ENCODE peak calls at places on chromosomes 16 and 17, in eight cellular contexts. One of them, this sample, is unnamed.

GRCh38 chr16:69476920-69477418 is 52.5 kb downstream of the CYB5B start:
- DNase-seq in ELF-1: no peak
- DNase-seq in activated T-helper 1 cell treated with anti-CD3 and anti-CD28 coated beads, Interleukin-2, amount 50 U/mL, for 16 hours: no peak
- DNase-seq in uterus: no peak
- DNase-seq in fibroblast of mammary gland: peak
- DNase-seq in transverse colon: no peak
- DNase-seq in lower lobe of right lung: no peak
- DNase-seq in epithelial cell of proximal tubule: peak
- DNase-seq in this sample: no peak

GRCh38 chr16:81675662-81676535 is 103.2 kb upstream of the PLCG2 start:
- DNase-seq in ELF-1: no peak
- DNase-seq in activated T-helper 1 cell treated with anti-CD3 and anti-CD28 coated beads, Interleukin-2, amount 50 U/mL, for 16 hours: no peak
- DNase-seq in uterus: no peak
- DNase-seq in fibroblast of mammary gland: no peak
- DNase-seq in transverse colon: no peak
- DNase-seq in lower lobe of right lung: no peak
- DNase-seq in epithelial cell of proximal tubule: no peak
- DNase-seq in this sample: no peak

GRCh38 chr16:2499454-2499853 is 14.3 kb upstream of the ATP6V0C start:
- DNase-seq in ELF-1: no peak
- DNase-seq in activated T-helper 1 cell treated with anti-CD3 and anti-CD28 coated beads, Interleukin-2, amount 50 U/mL, for 16 hours: no peak
- DNase-seq in uterus: no peak
- DNase-seq in fibroblast of mammary gland: no peak
- DNase-seq in transverse colon: no peak
- DNase-seq in lower lobe of right lung: no peak
- DNase-seq in epithelial cell of proximal tubule: no peak
- DNase-seq in this sample: no peak

GRCh38 chr16:75012380-75013081 is 13.7 kb downstream of the ZNRF1 start:
- DNase-seq in ELF-1: no peak
- DNase-seq in activated T-helper 1 cell treated with anti-CD3 and anti-CD28 coated beads, Interleukin-2, amount 50 U/mL, for 16 hours: no peak
- DNase-seq in uterus: no peak
- DNase-seq in fibroblast of mammary gland: peak
- DNase-seq in transverse colon: no peak
- DNase-seq in lower lobe of right lung: no peak
- DNase-seq in epithelial cell of proximal tubule: no peak
- DNase-seq in this sample: no peak

GRCh38 chr17:17710728-17711541 is 29.7 kb downstream of the RAI1 start:
- DNase-seq in ELF-1: peak
- DNase-seq in activated T-helper 1 cell treated with anti-CD3 and anti-CD28 coated beads, Interleukin-2, amount 50 U/mL, for 16 hours: no peak
- DNase-seq in uterus: peak
- DNase-seq in fibroblast of mammary gland: peak
- DNase-seq in transverse colon: peak
- DNase-seq in lower lobe of right lung: peak
- DNase-seq in epithelial cell of proximal tubule: peak
- DNase-seq in this sample: peak

GRCh38 chr17:1379208-1379929 is 20.7 kb downstream of the YWHAE start:
- DNase-seq in ELF-1: no peak
- DNase-seq in activated T-helper 1 cell treated with anti-CD3 and anti-CD28 coated beads, Interleukin-2, amount 50 U/mL, for 16 hours: no peak
- DNase-seq in uterus: no peak
- DNase-seq in fibroblast of mammary gland: no peak
- DNase-seq in transverse colon: no peak
- DNase-seq in lower lobe of right lung: no peak
- DNase-seq in epithelial cell of proximal tubule: no peak
- DNase-seq in this sample: no peak

GRCh38 chr16:7124242-7124641 is 208.4 kb upstream of the RBFOX1 start:
- DNase-seq in ELF-1: no peak
- DNase-seq in activated T-helper 1 cell treated with anti-CD3 and anti-CD28 coated beads, Interleukin-2, amount 50 U/mL, for 16 hours: no peak
- DNase-seq in uterus: no peak
- DNase-seq in fibroblast of mammary gland: no peak
- DNase-seq in transverse colon: no peak
- DNase-seq in lower lobe of right lung: no peak
- DNase-seq in epithelial cell of proximal tubule: no peak
- DNase-seq in this sample: no peak

GRCh38 chr17:82783498-82783897 is 31.6 kb downstream of the TBCD start:
- DNase-seq in ELF-1: no peak
- DNase-seq in activated T-helper 1 cell treated with anti-CD3 and anti-CD28 coated beads, Interleukin-2, amount 50 U/mL, for 16 hours: no peak
- DNase-seq in uterus: no peak
- DNase-seq in fibroblast of mammary gland: no peak
- DNase-seq in transverse colon: no peak
- DNase-seq in lower lobe of right lung: no peak
- DNase-seq in epithelial cell of proximal tubule: no peak
- DNase-seq in this sample: no peak

GRCh38 chr17:8994319-8994718 is 27.0 kb upstream of the NTN1 start:
- DNase-seq in ELF-1: peak
- DNase-seq in activated T-helper 1 cell treated with anti-CD3 and anti-CD28 coated beads, Interleukin-2, amount 50 U/mL, for 16 hours: peak
- DNase-seq in uterus: peak
- DNase-seq in fibroblast of mammary gland: peak
- DNase-seq in transverse colon: peak
- DNase-seq in lower lobe of right lung: peak
- DNase-seq in epithelial cell of proximal tubule: no peak
- DNase-seq in this sample: no peak

GRCh38 chr17:2064980-2065785 is 10.3 kb downstream of the HIC1 start:
- DNase-seq in ELF-1: peak
- DNase-seq in activated T-helper 1 cell treated with anti-CD3 and anti-CD28 coated beads, Interleukin-2, amount 50 U/mL, for 16 hours: peak
- DNase-seq in uterus: no peak
- DNase-seq in fibroblast of mammary gland: peak
- DNase-seq in transverse colon: peak
- DNase-seq in lower lobe of right lung: no peak
- DNase-seq in epithelial cell of proximal tubule: no peak
- DNase-seq in this sample: no peak

GRCh38 chr17:3687949-3688614 is 7.9 kb downstream of the P2RX5 start:
- DNase-seq in ELF-1: no peak
- DNase-seq in activated T-helper 1 cell treated with anti-CD3 and anti-CD28 coated beads, Interleukin-2, amount 50 U/mL, for 16 hours: no peak
- DNase-seq in uterus: no peak
- DNase-seq in fibroblast of mammary gland: no peak
- DNase-seq in transverse colon: no peak
- DNase-seq in lower lobe of right lung: no peak
- DNase-seq in epithelial cell of proximal tubule: no peak
- DNase-seq in this sample: no peak

GRCh38 chr17:10772425-10773380 is 31.2 kb downstream of the TMEM238L start:
- DNase-seq in ELF-1: peak
- DNase-seq in activated T-helper 1 cell treated with anti-CD3 and anti-CD28 coated beads, Interleukin-2, amount 50 U/mL, for 16 hours: no peak
- DNase-seq in uterus: no peak
- DNase-seq in fibroblast of mammary gland: peak
- DNase-seq in transverse colon: peak
- DNase-seq in lower lobe of right lung: no peak
- DNase-seq in epithelial cell of proximal tubule: no peak
- DNase-seq in this sample: no peak

GRCh38 chr16:3020604-3021448 is 658 bp downstream of the TNFRSF12A start:
- DNase-seq in ELF-1: peak
- DNase-seq in activated T-helper 1 cell treated with anti-CD3 and anti-CD28 coated beads, Interleukin-2, amount 50 U/mL, for 16 hours: peak
- DNase-seq in uterus: peak
- DNase-seq in fibroblast of mammary gland: peak
- DNase-seq in transverse colon: peak
- DNase-seq in lower lobe of right lung: peak
- DNase-seq in epithelial cell of proximal tubule: peak
- DNase-seq in this sample: peak

GRCh38 chr17:72717276-72717675 is 375.2 kb downstream of the SLC39A11 start:
- DNase-seq in ELF-1: no peak
- DNase-seq in activated T-helper 1 cell treated with anti-CD3 and anti-CD28 coated beads, Interleukin-2, amount 50 U/mL, for 16 hours: no peak
- DNase-seq in uterus: no peak
- DNase-seq in fibroblast of mammary gland: no peak
- DNase-seq in transverse colon: no peak
- DNase-seq in lower lobe of right lung: no peak
- DNase-seq in epithelial cell of proximal tubule: no peak
- DNase-seq in this sample: no peak

GRCh38 chr17:82078433-82078832 is 12.8 kb upstream of the DUS1L start:
- DNase-seq in ELF-1: no peak
- DNase-seq in activated T-helper 1 cell treated with anti-CD3 and anti-CD28 coated beads, Interleukin-2, amount 50 U/mL, for 16 hours: no peak
- DNase-seq in uterus: no peak
- DNase-seq in fibroblast of mammary gland: no peak
- DNase-seq in transverse colon: no peak
- DNase-seq in lower lobe of right lung: no peak
- DNase-seq in epithelial cell of proximal tubule: no peak
- DNase-seq in this sample: no peak

GRCh38 chr16:51556694-51557327 is 405.7 kb upstream of the SALL1 start:
- DNase-seq in ELF-1: no peak
- DNase-seq in activated T-helper 1 cell treated with anti-CD3 and anti-CD28 coated beads, Interleukin-2, amount 50 U/mL, for 16 hours: no peak
- DNase-seq in uterus: peak
- DNase-seq in fibroblast of mammary gland: peak
- DNase-seq in transverse colon: peak
- DNase-seq in lower lobe of right lung: no peak
- DNase-seq in epithelial cell of proximal tubule: no peak
- DNase-seq in this sample: no peak

GRCh38 chr17:61400786-61401279 is 1.2 kb downstream of the TBX2 start:
- DNase-seq in ELF-1: peak
- DNase-seq in activated T-helper 1 cell treated with anti-CD3 and anti-CD28 coated beads, Interleukin-2, amount 50 U/mL, for 16 hours: no peak
- DNase-seq in uterus: no peak
- DNase-seq in fibroblast of mammary gland: no peak
- DNase-seq in transverse colon: no peak
- DNase-seq in lower lobe of right lung: no peak
- DNase-seq in epithelial cell of proximal tubule: no peak
- DNase-seq in this sample: no peak

GRCh38 chr16:11407047-11407982 is 62.1 kb downstream of the RMI2 start:
- DNase-seq in ELF-1: peak
- DNase-seq in activated T-helper 1 cell treated with anti-CD3 and anti-CD28 coated beads, Interleukin-2, amount 50 U/mL, for 16 hours: peak
- DNase-seq in uterus: peak
- DNase-seq in fibroblast of mammary gland: peak
- DNase-seq in transverse colon: peak
- DNase-seq in lower lobe of right lung: no peak
- DNase-seq in epithelial cell of proximal tubule: peak
- DNase-seq in this sample: peak

GRCh38 chr17:49775546-49776260 is 11.8 kb upstream of the FAM117A start:
- DNase-seq in ELF-1: peak
- DNase-seq in activated T-helper 1 cell treated with anti-CD3 and anti-CD28 coated beads, Interleukin-2, amount 50 U/mL, for 16 hours: no peak
- DNase-seq in uterus: no peak
- DNase-seq in fibroblast of mammary gland: no peak
- DNase-seq in transverse colon: no peak
- DNase-seq in lower lobe of right lung: no peak
- DNase-seq in epithelial cell of proximal tubule: no peak
- DNase-seq in this sample: no peak

GRCh38 chr17:64411999-64412771 is 21.5 kb upstream of the PECAM1 start:
- DNase-seq in ELF-1: peak
- DNase-seq in activated T-helper 1 cell treated with anti-CD3 and anti-CD28 coated beads, Interleukin-2, amount 50 U/mL, for 16 hours: no peak
- DNase-seq in uterus: peak
- DNase-seq in fibroblast of mammary gland: peak
- DNase-seq in transverse colon: peak
- DNase-seq in lower lobe of right lung: peak
- DNase-seq in epithelial cell of proximal tubule: no peak
- DNase-seq in this sample: no peak

GRCh38 chr17:75406222-75406615 is 741 bp upstream of the GRB2 start:
- DNase-seq in ELF-1: no peak
- DNase-seq in activated T-helper 1 cell treated with anti-CD3 and anti-CD28 coated beads, Interleukin-2, amount 50 U/mL, for 16 hours: no peak
- DNase-seq in uterus: no peak
- DNase-seq in fibroblast of mammary gland: no peak
- DNase-seq in transverse colon: no peak
- DNase-seq in lower lobe of right lung: no peak
- DNase-seq in epithelial cell of proximal tubule: no peak
- DNase-seq in this sample: no peak

GRCh38 chr17:48429638-48430586 is at the start of gene SKAP1:
- DNase-seq in ELF-1: peak
- DNase-seq in activated T-helper 1 cell treated with anti-CD3 and anti-CD28 coated beads, Interleukin-2, amount 50 U/mL, for 16 hours: peak
- DNase-seq in uterus: no peak
- DNase-seq in fibroblast of mammary gland: no peak
- DNase-seq in transverse colon: peak
- DNase-seq in lower lobe of right lung: no peak
- DNase-seq in epithelial cell of proximal tubule: no peak
- DNase-seq in this sample: no peak

GRCh38 chr16:88387941-88388627 is 5.3 kb downstream of the ZNF469 start:
- DNase-seq in ELF-1: peak
- DNase-seq in activated T-helper 1 cell treated with anti-CD3 and anti-CD28 coated beads, Interleukin-2, amount 50 U/mL, for 16 hours: no peak
- DNase-seq in uterus: no peak
- DNase-seq in fibroblast of mammary gland: no peak
- DNase-seq in transverse colon: peak
- DNase-seq in lower lobe of right lung: peak
- DNase-seq in epithelial cell of proximal tubule: peak
- DNase-seq in this sample: no peak

GRCh38 chr17:50909765-50910661 is 43.9 kb upstream of the TOB1 start:
- DNase-seq in ELF-1: no peak
- DNase-seq in activated T-helper 1 cell treated with anti-CD3 and anti-CD28 coated beads, Interleukin-2, amount 50 U/mL, for 16 hours: peak
- DNase-seq in uterus: no peak
- DNase-seq in fibroblast of mammary gland: no peak
- DNase-seq in transverse colon: no peak
- DNase-seq in lower lobe of right lung: no peak
- DNase-seq in epithelial cell of proximal tubule: no peak
- DNase-seq in this sample: no peak

GRCh38 chr17:75845058-75845711 is 981 bp upstream of the UNC13D start:
- DNase-seq in ELF-1: peak
- DNase-seq in activated T-helper 1 cell treated with anti-CD3 and anti-CD28 coated beads, Interleukin-2, amount 50 U/mL, for 16 hours: no peak
- DNase-seq in uterus: peak
- DNase-seq in fibroblast of mammary gland: peak
- DNase-seq in transverse colon: peak
- DNase-seq in lower lobe of right lung: peak
- DNase-seq in epithelial cell of proximal tubule: no peak
- DNase-seq in this sample: peak

GRCh38 chr16:29816694-29817441 is 916 bp downstream of the PAGR1 start:
- DNase-seq in ELF-1: peak
- DNase-seq in activated T-helper 1 cell treated with anti-CD3 and anti-CD28 coated beads, Interleukin-2, amount 50 U/mL, for 16 hours: no peak
- DNase-seq in uterus: peak
- DNase-seq in fibroblast of mammary gland: peak
- DNase-seq in transverse colon: peak
- DNase-seq in lower lobe of right lung: peak
- DNase-seq in epithelial cell of proximal tubule: no peak
- DNase-seq in this sample: no peak

GRCh38 chr17:42399948-42400843 is 12.0 kb upstream of the STAT3 start:
- DNase-seq in ELF-1: no peak
- DNase-seq in activated T-helper 1 cell treated with anti-CD3 and anti-CD28 coated beads, Interleukin-2, amount 50 U/mL, for 16 hours: no peak
- DNase-seq in uterus: no peak
- DNase-seq in fibroblast of mammary gland: no peak
- DNase-seq in transverse colon: no peak
- DNase-seq in lower lobe of right lung: no peak
- DNase-seq in epithelial cell of proximal tubule: no peak
- DNase-seq in this sample: no peak

This sample was measured in thoracic aorta.